ENCODE peak calls at places on chromosomes 1 and 21, in seven cellular contexts. K, I, N, U, E, J and L are unnamed samples.

GRCh38 chr1:98920441-98921110 is 84.1 kb downstream of the PLPPR5 start:
- DNase-seq in N (no peak), I (peak; percentile 50), K (peak; percentile 76), U (no peak), E (peak; percentile 10), J (peak; percentile 4), L (no peak)

GRCh38 chr1:180566048-180566447 is 7.3 kb downstream of the OVAAL start:
- DNase-seq in E (no peak), N (no peak), J (no peak), U (no peak), K (no peak), I (no peak), L (no peak)

GRCh38 chr1:103333141-103333540 is 192.4 kb upstream of the RNPC3 start:
- DNase-seq in K (no peak), U (no peak), J (no peak), N (no peak), E (no peak), I (no peak), L (no peak)

GRCh38 chr1:203168991-203169390 is 6.6 kb downstream of the MYBPH start:
- DNase-seq in K (no peak), N (no peak), E (no peak), U (no peak), I (no peak), J (no peak), L (no peak)

GRCh38 chr1:162011337-162012012 is 12.2 kb downstream of the OLFML2B start:
- DNase-seq in I (no peak), J (no peak), N (no peak), U (no peak), K (no peak), E (no peak), L (peak; percentile 58)

GRCh38 chr21:44854391-44854663 is 19.2 kb downstream of the PTTG1IP start:
- DNase-seq in N (no peak), U (peak; percentile 31), E (no peak), J (no peak), K (no peak), I (no peak), L (no peak)

GRCh38 chr1:221723018-221723917 is 18.6 kb downstream of the DUSP10 start:
- DNase-seq in K (peak; percentile 89), U (no peak), N (no peak), I (no peak), E (no peak), J (no peak), L (no peak)

GRCh38 chr1:66788231-66788939 is 12.7 kb downstream of the INSL5 start:
- DNase-seq in N (no peak), K (no peak), E (no peak), J (no peak), I (no peak), U (no peak), L (no peak)

GRCh38 chr1:29682171-29682917 is 446.0 kb downstream of the PTPRU start:
- DNase-seq in U (no peak), E (no peak), N (no peak), K (no peak), I (no peak), J (no peak), L (no peak)

GRCh38 chr1:59006932-59007331 is 223.1 kb upstream of the JUN start:
- DNase-seq in I (no peak), E (no peak), J (no peak), K (no peak), N (no peak), U (no peak), L (no peak)

GRCh38 chr1:224879404-224879803 is 50.1 kb upstream of the DNAH14 start:
- DNase-seq in U (no peak), J (no peak), E (peak; percentile 68), N (no peak), K (peak; percentile 73), I (peak; percentile 45), L (no peak)

GRCh38 chr1:231390071-231390470 is 32.0 kb downstream of the EGLN1 start:
- DNase-seq in J (no peak), N (no peak), E (peak; percentile 57), U (no peak), K (peak; percentile 88), I (peak; percentile 30), L (no peak)

GRCh38 chr1:101140041-101140718 is 96.6 kb upstream of the S1PR1 start:
- DNase-seq in K (no peak), E (no peak), J (no peak), I (no peak), U (no peak), N (no peak), L (no peak)

GRCh38 chr1:203214889-203215288 is 14.6 kb downstream of the CHIT1 start:
- DNase-seq in U (no peak), I (no peak), E (no peak), N (no peak), J (no peak), K (no peak), L (no peak)

GRCh38 chr21:38725196-38726157 is 80.3 kb upstream of the ETS2 start:
- DNase-seq in E (no peak), N (no peak), K (no peak), J (no peak), U (no peak), I (no peak), L (no peak)

GRCh38 chr1:185674201-185674600 is 60.0 kb upstream of the HMCN1 start:
- DNase-seq in K (no peak), I (no peak), J (no peak), N (no peak), U (no peak), E (no peak), L (no peak)

GRCh38 chr1:234222561-234223280 is 150.5 kb upstream of the COA6 start:
- DNase-seq in K (peak; percentile 16), E (peak; percentile 77), N (no peak), J (no peak), U (no peak), I (no peak), L (no peak)

GRCh38 chr1:160403244-160403643 is 2.9 kb downstream of the VANGL2 start:
- DNase-seq in I (no peak), J (no peak), N (no peak), U (no peak), K (no peak), E (no peak), L (no peak)

GRCh38 chr21:25925936-25926335 is 191.2 kb downstream of the GABPA start:
- DNase-seq in K (peak; percentile 61), U (no peak), E (no peak), N (no peak), J (no peak), I (no peak), L (no peak)

GRCh38 chr1:61844006-61844405 is 101.7 kb downstream of the PATJ start:
- DNase-seq in I (no peak), N (no peak), U (no peak), K (no peak), J (no peak), E (no peak), L (no peak)
- TF ChIP-seq CTCF in I (no peak), N (no peak), U (no peak), K (no peak), J (no peak), E (no peak), L (no peak)

GRCh38 chr21:33291686-33292085 is 25.5 kb downstream of the IL10RB start:
- DNase-seq in N (no peak), J (no peak), I (no peak), U (no peak), K (no peak), E (no peak), L (no peak)
- TF ChIP-seq CTCF in N (no peak), J (no peak), I (no peak), U (no peak), K (no peak), E (no peak), L (no peak)

DNA sequence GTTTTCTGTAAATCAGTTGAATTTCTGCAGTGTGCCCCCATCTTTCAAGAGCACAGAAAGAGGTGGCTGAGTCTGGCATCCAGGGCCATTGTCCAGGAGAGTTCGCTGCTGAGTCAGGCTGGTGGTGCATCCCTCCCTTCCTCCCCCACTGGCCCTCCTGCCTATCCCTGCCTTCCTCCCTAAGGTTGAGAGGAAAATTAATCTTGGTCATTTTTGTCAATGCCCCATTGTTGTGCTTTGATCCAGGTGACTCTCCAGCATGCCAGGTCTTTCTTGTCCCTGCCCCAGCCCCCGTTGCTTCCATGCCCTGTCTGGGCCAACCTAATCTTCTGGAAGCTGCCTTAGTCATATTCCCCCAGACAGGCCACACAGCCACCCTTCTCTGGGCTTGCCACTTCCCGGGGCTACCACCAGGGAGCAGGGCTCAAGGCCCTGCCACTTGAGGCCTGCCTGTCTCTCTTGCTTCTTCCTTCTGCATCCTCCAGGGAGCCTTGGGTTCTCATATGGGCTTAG is 26.6 kb downstream of the PROK1 start:
- DNase-seq in I (no peak), U (no peak), E (no peak), K (no peak), N (no peak), J (no peak), L (no peak)
- TF ChIP-seq CTCF in I (no peak), U (no peak), E (no peak), K (no peak), N (peak; percentile 41), J (no peak), L (no peak)

DNA sequence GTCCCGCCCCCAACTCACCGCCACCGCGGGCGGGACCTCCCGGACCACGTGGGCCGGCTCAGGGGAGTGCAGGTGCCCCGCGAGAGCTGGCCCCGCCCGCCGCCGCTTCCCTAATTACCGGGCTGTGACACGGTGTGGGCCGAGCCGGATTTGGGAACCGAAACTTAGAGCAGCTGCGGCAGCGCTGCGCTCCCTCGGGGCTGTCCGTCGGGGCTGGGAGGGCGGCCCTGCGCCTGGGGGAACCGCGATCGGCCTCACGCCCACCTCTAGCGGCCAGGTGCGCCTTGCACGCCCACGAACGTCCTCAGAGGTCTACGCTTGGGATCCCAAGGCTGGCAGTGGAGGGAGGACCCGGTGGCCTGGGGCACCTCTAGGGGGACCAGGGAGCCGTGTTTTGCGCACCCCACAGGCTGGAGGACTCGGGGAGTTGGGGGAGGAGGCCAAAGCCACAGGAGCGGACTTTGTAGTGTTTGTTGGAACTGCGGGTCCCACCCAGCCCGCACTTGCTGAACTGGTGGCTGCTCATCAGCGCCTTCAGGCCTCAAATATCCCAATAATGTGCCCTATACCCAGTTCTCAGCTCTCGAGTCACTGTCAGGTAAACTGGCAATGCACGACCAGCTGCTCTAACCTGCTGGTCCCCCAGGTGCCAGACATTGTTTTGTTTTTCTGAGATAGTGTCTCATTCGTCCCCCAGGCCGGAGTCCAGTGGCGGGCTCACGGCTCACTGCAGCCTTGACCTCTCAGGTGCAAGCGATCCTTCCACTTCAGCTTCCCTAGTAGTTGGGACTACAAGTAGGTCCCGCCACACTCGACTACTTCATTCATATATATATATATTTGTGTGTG is 781 bp upstream of the NADK start:
- DNase-seq in N (peak; percentile 67), E (peak; percentile 79), J (no peak), K (no peak), U (peak; percentile 85), I (no peak), L (peak; percentile 96)
- TF ChIP-seq CTCF in N (peak; percentile 63), E (no peak), J (no peak), K (no peak), U (no peak), I (no peak), L (no peak)

DNA sequence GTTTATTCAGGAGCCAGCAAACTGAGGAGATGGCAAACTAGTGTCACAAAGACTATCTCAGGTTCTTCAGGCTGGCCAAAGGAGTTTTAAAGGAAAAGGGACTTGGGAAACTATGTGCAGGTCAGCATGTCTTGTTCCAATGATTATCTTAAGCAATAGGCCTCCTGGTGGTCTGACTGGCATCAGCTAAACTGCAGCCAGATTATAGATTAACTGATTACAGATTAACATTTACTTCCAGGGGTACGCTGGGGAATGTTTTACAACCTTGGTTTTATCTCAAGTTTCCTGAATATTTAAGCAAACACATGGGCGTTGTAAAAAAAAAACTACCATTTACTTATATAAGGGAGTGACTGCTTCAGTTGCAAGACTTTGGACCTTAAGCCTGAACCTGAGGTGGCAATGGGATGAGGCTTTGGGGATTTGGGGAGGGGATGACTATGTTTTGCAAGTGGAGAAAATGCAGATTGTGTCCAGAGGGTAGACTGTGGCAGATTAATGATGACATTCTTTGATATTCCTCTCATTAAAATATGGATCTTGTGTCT is 600.7 kb upstream of the B3GALT2 start:
- DNase-seq in I (no peak), E (no peak), J (no peak), U (no peak), N (no peak), K (no peak), L (no peak)
- TF ChIP-seq CTCF in I (no peak), E (no peak), J (no peak), U (no peak), N (peak; percentile 16), K (no peak), L (no peak)